ENCODE peak calls at places on chromosomes 2 and 18, in nine cellular contexts. P, B, A, G, D, X, T, U and Y are unnamed samples.

GRCh38 chr2:132400169-132400900 is 16.3 kb upstream of the GPR39 start:
- DNase-seq in P (no peak), B (no peak), A (peak), G (no peak), D (peak), X (no peak), T (no peak), U (peak), Y (no peak)

GRCh38 chr2:105582952-105583660 is 161.6 kb upstream of the NCK2 start:
- DNase-seq in P (no peak), B (no peak), A (no peak), G (no peak), D (no peak), X (no peak), T (no peak), U (no peak), Y (no peak)

GRCh38 chr2:110994250-110994961 is 126.3 kb upstream of the BCL2L11 start:
- DNase-seq in P (no peak), B (no peak), A (no peak), G (no peak), D (peak), X (no peak), T (no peak), U (no peak), Y (no peak)

GRCh38 chr2:50582164-50582563 is 449.8 kb downstream of the NRXN1 start:
- DNase-seq in P (no peak), B (no peak), A (no peak), G (no peak), D (no peak), X (no peak), T (no peak), U (no peak), Y (no peak)

GRCh38 chr2:131641414-131642206 is 113.9 kb downstream of the CCDC74A start:
- DNase-seq in P (no peak), B (no peak), A (peak), G (no peak), D (peak), X (no peak), T (no peak), U (peak), Y (no peak)

GRCh38 chr2:120879401-120880295 is 144.0 kb downstream of the GLI2 start:
- DNase-seq in P (no peak), B (no peak), A (no peak), G (no peak), D (no peak), X (no peak), T (no peak), U (no peak), Y (no peak)

GRCh38 chr2:186699742-186700141 is 5.9 kb downstream of the FAM171B start:
- DNase-seq in P (no peak), B (no peak), A (no peak), G (no peak), D (no peak), X (no peak), T (no peak), U (no peak), Y (no peak)

GRCh38 chr2:235500761-235501662 is 7.2 kb downstream of the AGAP1 start:
- DNase-seq in P (no peak), B (peak), A (peak), G (no peak), D (peak), X (no peak), T (no peak), U (peak), Y (no peak)

GRCh38 chr2:134142341-134142738 is 111.5 kb upstream of the MGAT5 start:
- DNase-seq in P (no peak), B (no peak), A (no peak), G (no peak), D (no peak), X (no peak), T (no peak), U (no peak), Y (no peak)

GRCh38 chr2:134815741-134816140 is 22.7 kb upstream of the ACMSD start:
- DNase-seq in P (no peak), B (no peak), A (no peak), G (no peak), D (no peak), X (no peak), T (no peak), U (no peak), Y (no peak)

GRCh38 chr2:143428700-143429099 is 299.5 kb downstream of the ARHGAP15 start:
- DNase-seq in P (no peak), B (no peak), A (no peak), G (no peak), D (no peak), X (no peak), T (no peak), U (no peak), Y (no peak)

GRCh38 chr2:209933499-209934458 is 68.7 kb upstream of the RPE start:
- DNase-seq in P (no peak), B (no peak), A (peak), G (no peak), D (peak), X (peak), T (no peak), U (peak), Y (no peak)

GRCh38 chr2:238096311-238097011 is 3.7 kb upstream of the ESPNL start:
- DNase-seq in P (no peak), B (no peak), A (no peak), G (no peak), D (no peak), X (peak), T (no peak), U (no peak), Y (no peak)

GRCh38 chr2:170267071-170267470 is 89.1 kb downstream of the MYO3B start:
- DNase-seq in P (no peak), B (no peak), A (no peak), G (no peak), D (no peak), X (no peak), T (no peak), U (no peak), Y (no peak)

GRCh38 chr2:118197011-118197695 is 108.9 kb downstream of the INSIG2 start:
- DNase-seq in P (no peak), B (no peak), A (peak), G (no peak), D (peak), X (no peak), T (no peak), U (peak), Y (no peak)

GRCh38 chr2:3282056-3282998 is 95.3 kb downstream of the EIPR1 start:
- DNase-seq in P (no peak), B (no peak), A (peak), G (no peak), D (no peak), X (peak), T (no peak), U (peak), Y (no peak)

GRCh38 chr18:2237706-2238105 is 333.6 kb downstream of the METTL4 start:
- DNase-seq in P (no peak), B (no peak), A (no peak), G (no peak), D (peak), X (no peak), T (no peak), U (no peak), Y (no peak)

GRCh38 chr2:240255165-240255491 is 114.7 kb upstream of the OTOS start:
- DNase-seq in P (no peak), B (no peak), A (no peak), G (no peak), D (no peak), X (peak), T (no peak), U (no peak), Y (no peak)

GRCh38 chr2:215712850-215713230 is 277.0 kb upstream of the FN1 start:
- DNase-seq in P (no peak), B (no peak), A (peak), G (no peak), D (peak), X (no peak), T (no peak), U (no peak), Y (no peak)

GRCh38 chr2:133123912-133124311 is 444.4 kb downstream of the NCKAP5 start:
- DNase-seq in P (no peak), B (no peak), A (no peak), G (no peak), D (no peak), X (no peak), T (no peak), U (no peak), Y (no peak)

GRCh38 chr2:188291617-188292445 is at the start of gene GULP1:
- DNase-seq in P (peak), B (peak), A (peak), G (no peak), D (peak), X (peak), T (peak), U (peak), Y (peak)

GRCh38 chr2:81324046-81324445 is 1019.5 kb upstream of the LRRTM1 start:
- DNase-seq in P (no peak), B (no peak), A (no peak), G (no peak), D (peak), X (no peak), T (no peak), U (peak), Y (no peak)

GRCh38 chr18:3647636-3648035 is 197.7 kb downstream of the TGIF1 start:
- DNase-seq in P (no peak), B (no peak), A (no peak), G (no peak), D (no peak), X (no peak), T (no peak), U (no peak), Y (no peak)

GRCh38 chr18:22694954-22695353 is 238.2 kb upstream of the RBBP8 start:
- DNase-seq in P (no peak), B (peak), A (peak), G (no peak), D (peak), X (no peak), T (no peak), U (peak), Y (no peak)

GRCh38 chr2:109612991-109613921 is 510 bp downstream of the SEPTIN10 start:
- DNase-seq in P (no peak), B (no peak), A (peak), G (no peak), D (peak), X (peak), T (peak), U (peak), Y (peak)

GRCh38 chr2:126425943-126426342 is 230.0 kb upstream of the GYPC start:
- DNase-seq in P (no peak), B (no peak), A (no peak), G (no peak), D (no peak), X (no peak), T (no peak), U (no peak), Y (no peak)

GRCh38 chr2:240627736-240628506 is 2.6 kb downstream of the GPR35 start:
- DNase-seq in P (no peak), B (no peak), A (no peak), G (no peak), D (no peak), X (no peak), T (no peak), U (no peak), Y (peak)

GRCh38 chr2:144560254-144560653 is 40.3 kb upstream of the ZEB2 start:
- DNase-seq in P (no peak), B (no peak), A (no peak), G (no peak), D (no peak), X (no peak), T (no peak), U (no peak), Y (no peak)

GRCh38 chr2:18046017-18046416 is 167.6 kb downstream of the KCNS3 start:
- DNase-seq in P (no peak), B (no peak), A (no peak), G (no peak), D (no peak), X (no peak), T (no peak), U (no peak), Y (no peak)

GRCh38 chr2:237766334-237766733 is 32.2 kb upstream of the RBM44 start:
- DNase-seq in P (no peak), B (no peak), A (peak), G (no peak), D (no peak), X (no peak), T (no peak), U (no peak), Y (no peak)

GRCh38 chr18:31245820-31246219 is 72.1 kb upstream of the DSG1 start:
- DNase-seq in P (no peak), B (no peak), A (no peak), G (no peak), D (no peak), X (no peak), T (no peak), U (no peak), Y (no peak)

GRCh38 chr2:43340066-43340465 is 113.7 kb upstream of the ZFP36L2 start:
- DNase-seq in P (no peak), B (no peak), A (peak), G (no peak), D (peak), X (no peak), T (no peak), U (peak), Y (no peak)

GRCh38 chr2:204576580-204576979 is 31.3 kb downstream of the PARD3B start:
- DNase-seq in P (no peak), B (no peak), A (peak), G (no peak), D (no peak), X (no peak), T (no peak), U (no peak), Y (no peak)

DNA sequence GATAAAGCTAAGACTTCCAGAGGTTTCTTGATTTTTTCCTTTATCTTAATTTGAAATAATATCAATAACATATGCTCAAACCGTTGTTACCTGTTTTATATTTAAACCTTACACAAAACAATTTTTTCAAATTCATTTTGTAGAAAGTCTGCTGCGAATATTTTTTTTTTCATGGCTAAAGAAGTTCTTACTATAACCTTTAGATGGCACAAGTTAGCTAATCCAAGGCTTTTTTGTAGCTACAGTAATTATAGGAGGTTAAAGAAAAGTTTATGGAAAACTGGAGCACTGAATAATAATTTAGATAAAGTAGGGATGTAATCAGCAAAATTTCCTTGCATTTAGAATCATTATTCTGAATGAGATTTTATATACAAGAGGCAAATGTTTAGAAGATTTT is 78.0 kb upstream of the PNPT1 start:
- DNase-seq in P (no peak), B (no peak), A (peak), G (no peak), D (peak), X (no peak), T (no peak), U (peak), Y (no peak)
- TF ChIP-seq CTCF in P (peak), B (peak), A (peak), G (peak), D (peak), X (peak), T (peak), U (peak), Y (peak)

DNA sequence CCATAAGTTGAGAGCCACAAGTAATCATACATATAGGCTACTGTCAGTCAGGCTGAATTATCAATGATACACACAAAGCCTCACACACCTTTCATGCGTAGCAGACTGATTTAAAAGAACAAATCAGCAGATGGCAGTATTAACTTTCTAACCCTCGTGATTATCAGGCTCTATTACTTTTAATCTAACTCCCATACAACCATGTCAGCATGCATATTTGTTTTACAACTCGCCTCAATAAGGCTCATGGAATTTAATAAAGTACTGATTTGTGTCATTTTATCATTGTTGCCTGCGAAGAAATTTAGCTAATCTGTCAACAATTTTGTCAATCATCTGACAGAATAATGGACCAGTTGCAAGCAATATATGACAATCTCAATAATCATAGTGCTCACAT is 82.8 kb downstream of the SLC25A12 start:
- DNase-seq in P (no peak), B (no peak), A (peak), G (no peak), D (peak), X (no peak), T (no peak), U (peak), Y (no peak)
- TF ChIP-seq CTCF in P (peak), B (peak), A (peak), G (peak), D (peak), X (peak), T (no peak), U (peak), Y (no peak)

GRCh38 chr2:75310915-75311314 is 111.6 kb upstream of the TACR1 start:
- DNase-seq in P (no peak), B (peak), A (peak), G (no peak), D (no peak), X (no peak), T (no peak), U (no peak), Y (no peak)

GRCh38 chr2:75315436-75315835 is 116.1 kb upstream of the TACR1 start:
- DNase-seq in P (no peak), B (no peak), A (no peak), G (no peak), D (no peak), X (no peak), T (no peak), U (no peak), Y (no peak)

GRCh38 chr2:75309596-75310290 is 110.4 kb upstream of the TACR1 start:
- DNase-seq in P (no peak), B (no peak), A (peak), G (no peak), D (no peak), X (no peak), T (no peak), U (no peak), Y (no peak)

GRCh38 chr2:75311521-75311920 is 112.2 kb upstream of the TACR1 start:
- DNase-seq in P (no peak), B (no peak), A (no peak), G (no peak), D (no peak), X (no peak), T (no peak), U (no peak), Y (no peak)

GRCh38 chr2:75311993-75312392 is 112.7 kb upstream of the TACR1 start:
- DNase-seq in P (peak), B (no peak), A (no peak), G (peak), D (no peak), X (no peak), T (no peak), U (no peak), Y (no peak)
- TF ChIP-seq CTCF in P (peak), B (no peak), A (peak), G (no peak), D (no peak), X (no peak), T (no peak), U (no peak), Y (no peak)

DNA sequence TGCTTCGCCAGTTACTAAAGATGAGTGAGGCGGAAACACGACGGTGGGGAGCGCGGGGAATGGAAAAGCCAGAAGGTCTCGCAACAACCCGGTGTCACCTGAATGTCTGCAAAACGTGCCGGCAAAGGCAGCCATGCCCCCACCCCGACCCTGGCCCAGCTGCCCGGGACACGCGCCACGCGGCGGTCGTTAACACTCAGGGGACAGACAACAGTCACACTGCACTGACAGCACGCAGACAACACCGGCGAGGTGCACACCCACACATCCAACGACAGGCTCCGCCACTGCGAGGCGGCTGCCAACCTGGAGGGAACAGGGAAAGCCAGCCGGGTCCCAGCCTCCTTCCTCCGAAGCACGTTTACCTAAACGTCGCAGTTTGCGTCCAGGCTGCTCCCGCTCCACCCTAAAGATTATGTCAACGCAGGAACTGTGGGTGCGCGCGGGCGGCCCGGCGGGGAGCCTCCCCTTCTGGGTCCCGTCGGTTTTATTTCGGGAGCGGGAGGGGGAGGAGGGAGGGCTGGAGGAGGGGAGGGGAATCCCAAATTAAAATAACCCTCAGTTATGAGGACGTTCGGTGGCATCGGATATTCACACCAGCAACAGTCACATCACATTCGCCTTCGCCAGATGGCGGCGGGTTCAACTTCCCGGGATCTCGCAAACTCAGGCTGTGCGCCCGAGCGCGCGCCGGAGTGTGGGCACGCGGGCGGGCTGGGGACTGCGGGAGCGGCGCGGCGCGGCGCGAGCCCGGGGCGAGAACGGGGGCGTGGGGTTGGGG is 694 bp downstream of the PTGR3 start:
- DNase-seq in P (peak), B (peak), A (peak), G (no peak), D (peak), X (peak), T (no peak), U (peak), Y (no peak)
- TF ChIP-seq CTCF in P (no peak), B (no peak), A (no peak), G (no peak), D (no peak), X (no peak), T (no peak), U (no peak), Y (no peak)

DNA sequence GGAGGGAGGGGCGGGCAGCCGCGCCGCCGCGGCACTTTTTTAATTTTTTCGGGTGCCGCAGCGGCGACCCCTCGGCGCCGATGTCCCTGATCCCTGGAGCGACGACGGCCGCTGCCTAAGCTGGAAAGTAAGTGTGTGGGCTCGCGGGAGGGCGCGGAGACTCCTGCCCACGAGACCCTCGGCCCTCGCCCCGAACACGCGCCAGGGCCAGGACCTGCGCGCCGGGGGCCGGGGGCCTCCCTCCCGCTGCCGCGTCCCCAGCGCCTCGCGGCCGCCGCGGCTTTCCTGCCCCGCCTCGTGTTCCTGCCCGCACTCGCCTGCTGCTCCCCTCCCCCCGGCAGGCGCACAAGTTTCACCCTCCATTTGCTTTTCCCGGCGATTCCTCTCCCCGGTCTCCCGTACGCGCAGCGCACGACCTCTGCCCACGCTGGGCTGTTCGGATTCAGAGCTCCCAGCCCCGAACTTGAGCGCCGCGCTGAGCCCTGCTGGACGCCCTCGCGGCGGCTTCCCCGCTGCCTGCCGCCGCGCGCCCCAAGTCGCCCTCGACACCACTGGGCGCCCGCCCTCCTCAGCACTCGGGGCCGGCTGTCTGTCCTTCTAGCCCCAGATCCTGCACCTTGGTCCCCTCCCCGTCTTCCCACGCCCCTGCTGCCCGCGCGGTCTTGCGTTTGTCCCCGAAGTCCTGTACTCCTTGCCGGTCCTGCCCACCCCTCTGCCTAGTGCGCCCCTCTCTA is 507 bp downstream of the PKP4 start:
- DNase-seq in P (peak), B (peak), A (peak), G (no peak), D (peak), X (peak), T (peak), U (peak), Y (no peak)
- TF ChIP-seq CTCF in P (peak), B (no peak), A (peak), G (no peak), D (no peak), X (no peak), T (no peak), U (no peak), Y (no peak)